ENCODE peak calls at places on chromosome 9, in six cellular contexts. One of them, this sample, is unnamed.

GRCh38 chr9:84705128-84705527 is 35.6 kb downstream of the NTRK2 start:
- DNase-seq in retina: no peak
- DNase-seq in LoVo: no peak
- DNase-seq in SW 1271: no peak
- DNase-seq in activated CD4-positive, alpha-beta T cell treated with anti-CD3 and anti-CD28 coated beads, Interleukin-2, amount 50 U/mL, for 1 hour: no peak
- DNase-seq in GM04504: no peak
- DNase-seq in this sample: no peak

GRCh38 chr9:123960965-123961364 is 31.0 kb upstream of the DENND1A start:
- DNase-seq in retina: no peak
- DNase-seq in LoVo: no peak
- DNase-seq in SW 1271: no peak
- DNase-seq in activated CD4-positive, alpha-beta T cell treated with anti-CD3 and anti-CD28 coated beads, Interleukin-2, amount 50 U/mL, for 1 hour: no peak
- DNase-seq in GM04504: no peak
- DNase-seq in this sample: no peak

GRCh38 chr9:19137282-19137681 is 10.0 kb upstream of the PLIN2 start:
- DNase-seq in retina: no peak
- DNase-seq in LoVo: no peak
- DNase-seq in SW 1271: no peak
- DNase-seq in activated CD4-positive, alpha-beta T cell treated with anti-CD3 and anti-CD28 coated beads, Interleukin-2, amount 50 U/mL, for 1 hour: no peak
- DNase-seq in GM04504: no peak
- DNase-seq in this sample: no peak

GRCh38 chr9:69386651-69387050 is 61.6 kb downstream of the ENTREP1 start:
- DNase-seq in retina: no peak
- DNase-seq in LoVo: no peak
- DNase-seq in SW 1271: no peak
- DNase-seq in activated CD4-positive, alpha-beta T cell treated with anti-CD3 and anti-CD28 coated beads, Interleukin-2, amount 50 U/mL, for 1 hour: no peak
- DNase-seq in GM04504: no peak
- DNase-seq in this sample: no peak

GRCh38 chr9:129620669-129621295 is at the start of gene C9orf50:
- DNase-seq in retina: peak
- DNase-seq in LoVo: no peak
- DNase-seq in SW 1271: no peak
- DNase-seq in activated CD4-positive, alpha-beta T cell treated with anti-CD3 and anti-CD28 coated beads, Interleukin-2, amount 50 U/mL, for 1 hour: no peak
- DNase-seq in GM04504: no peak
- DNase-seq in this sample: no peak

GRCh38 chr9:2603621-2604020 is 18.0 kb upstream of the VLDLR start:
- DNase-seq in retina: no peak
- DNase-seq in LoVo: no peak
- DNase-seq in SW 1271: no peak
- DNase-seq in activated CD4-positive, alpha-beta T cell treated with anti-CD3 and anti-CD28 coated beads, Interleukin-2, amount 50 U/mL, for 1 hour: no peak
- DNase-seq in GM04504: no peak
- DNase-seq in this sample: no peak

GRCh38 chr9:68760674-68761003 is 55.6 kb downstream of the PIP5K1B start:
- DNase-seq in retina: no peak
- DNase-seq in LoVo: no peak
- DNase-seq in SW 1271: no peak
- DNase-seq in activated CD4-positive, alpha-beta T cell treated with anti-CD3 and anti-CD28 coated beads, Interleukin-2, amount 50 U/mL, for 1 hour: no peak
- DNase-seq in GM04504: no peak
- DNase-seq in this sample: no peak

GRCh38 chr9:2933165-2934095 is 89.5 kb upstream of the PUM3 start:
- DNase-seq in retina: no peak
- DNase-seq in LoVo: no peak
- DNase-seq in SW 1271: no peak
- DNase-seq in activated CD4-positive, alpha-beta T cell treated with anti-CD3 and anti-CD28 coated beads, Interleukin-2, amount 50 U/mL, for 1 hour: no peak
- DNase-seq in GM04504: no peak
- DNase-seq in this sample: no peak

GRCh38 chr9:23820731-23821399 is 5.2 kb downstream of the ELAVL2 start:
- DNase-seq in retina: peak
- DNase-seq in LoVo: no peak
- DNase-seq in SW 1271: no peak
- DNase-seq in activated CD4-positive, alpha-beta T cell treated with anti-CD3 and anti-CD28 coated beads, Interleukin-2, amount 50 U/mL, for 1 hour: no peak
- DNase-seq in GM04504: no peak
- DNase-seq in this sample: no peak

GRCh38 chr9:111036068-111036789 is 2.0 kb downstream of the LPAR1 start:
- DNase-seq in retina: peak
- DNase-seq in LoVo: no peak
- DNase-seq in SW 1271: no peak
- DNase-seq in activated CD4-positive, alpha-beta T cell treated with anti-CD3 and anti-CD28 coated beads, Interleukin-2, amount 50 U/mL, for 1 hour: no peak
- DNase-seq in GM04504: peak
- DNase-seq in this sample: no peak

GRCh38 chr9:122219856-122220672 is 8.7 kb downstream of the LHX6 start:
- DNase-seq in retina: peak
- DNase-seq in LoVo: no peak
- DNase-seq in SW 1271: no peak
- DNase-seq in activated CD4-positive, alpha-beta T cell treated with anti-CD3 and anti-CD28 coated beads, Interleukin-2, amount 50 U/mL, for 1 hour: no peak
- DNase-seq in GM04504: no peak
- DNase-seq in this sample: peak

GRCh38 chr9:95343725-95344287 is 26.3 kb upstream of the FANCC start:
- DNase-seq in retina: no peak
- DNase-seq in LoVo: no peak
- DNase-seq in SW 1271: no peak
- DNase-seq in activated CD4-positive, alpha-beta T cell treated with anti-CD3 and anti-CD28 coated beads, Interleukin-2, amount 50 U/mL, for 1 hour: no peak
- DNase-seq in GM04504: no peak
- DNase-seq in this sample: no peak

GRCh38 chr9:107422189-107422802 is 67.3 kb downstream of the KLF4 start:
- DNase-seq in retina: peak
- DNase-seq in LoVo: peak
- DNase-seq in SW 1271: peak
- DNase-seq in activated CD4-positive, alpha-beta T cell treated with anti-CD3 and anti-CD28 coated beads, Interleukin-2, amount 50 U/mL, for 1 hour: no peak
- DNase-seq in GM04504: peak
- DNase-seq in this sample: peak

GRCh38 chr9:97966493-97966892 is 16.6 kb upstream of the ANP32B start:
- DNase-seq in retina: no peak
- DNase-seq in LoVo: no peak
- DNase-seq in SW 1271: no peak
- DNase-seq in activated CD4-positive, alpha-beta T cell treated with anti-CD3 and anti-CD28 coated beads, Interleukin-2, amount 50 U/mL, for 1 hour: no peak
- DNase-seq in GM04504: no peak
- DNase-seq in this sample: no peak

GRCh38 chr9:84305452-84306131 is 35.0 kb downstream of the SLC28A3 start:
- DNase-seq in retina: no peak
- DNase-seq in LoVo: no peak
- DNase-seq in SW 1271: no peak
- DNase-seq in activated CD4-positive, alpha-beta T cell treated with anti-CD3 and anti-CD28 coated beads, Interleukin-2, amount 50 U/mL, for 1 hour: no peak
- DNase-seq in GM04504: no peak
- DNase-seq in this sample: no peak

GRCh38 chr9:78103971-78104433 is 72.4 kb upstream of the GNAQ start:
- DNase-seq in retina: no peak
- DNase-seq in LoVo: no peak
- DNase-seq in SW 1271: no peak
- DNase-seq in activated CD4-positive, alpha-beta T cell treated with anti-CD3 and anti-CD28 coated beads, Interleukin-2, amount 50 U/mL, for 1 hour: no peak
- DNase-seq in GM04504: no peak
- DNase-seq in this sample: no peak

GRCh38 chr9:83473488-83473971 is 64.7 kb downstream of the FRMD3 start:
- DNase-seq in retina: no peak
- DNase-seq in LoVo: peak
- DNase-seq in SW 1271: no peak
- DNase-seq in activated CD4-positive, alpha-beta T cell treated with anti-CD3 and anti-CD28 coated beads, Interleukin-2, amount 50 U/mL, for 1 hour: no peak
- DNase-seq in GM04504: no peak
- DNase-seq in this sample: peak

GRCh38 chr9:111597852-111598729 is 1.4 kb downstream of the PTGR1 start:
- DNase-seq in retina: peak
- DNase-seq in LoVo: peak
- DNase-seq in SW 1271: peak
- DNase-seq in activated CD4-positive, alpha-beta T cell treated with anti-CD3 and anti-CD28 coated beads, Interleukin-2, amount 50 U/mL, for 1 hour: peak
- DNase-seq in GM04504: peak
- DNase-seq in this sample: peak

GRCh38 chr9:75064307-75065025 is 23.5 kb downstream of the NMRK1 start:
- DNase-seq in retina: no peak
- DNase-seq in LoVo: no peak
- DNase-seq in SW 1271: no peak
- DNase-seq in activated CD4-positive, alpha-beta T cell treated with anti-CD3 and anti-CD28 coated beads, Interleukin-2, amount 50 U/mL, for 1 hour: no peak
- DNase-seq in GM04504: no peak
- DNase-seq in this sample: no peak

GRCh38 chr9:94926457-94926852 is 200.0 kb downstream of the AOPEP start:
- DNase-seq in retina: no peak
- DNase-seq in LoVo: no peak
- DNase-seq in SW 1271: no peak
- DNase-seq in activated CD4-positive, alpha-beta T cell treated with anti-CD3 and anti-CD28 coated beads, Interleukin-2, amount 50 U/mL, for 1 hour: no peak
- DNase-seq in GM04504: no peak
- DNase-seq in this sample: no peak

GRCh38 chr9:137017791-137018497 is 10.1 kb downstream of the ABCA2 start:
- DNase-seq in retina: no peak
- DNase-seq in LoVo: no peak
- DNase-seq in SW 1271: no peak
- DNase-seq in activated CD4-positive, alpha-beta T cell treated with anti-CD3 and anti-CD28 coated beads, Interleukin-2, amount 50 U/mL, for 1 hour: no peak
- DNase-seq in GM04504: no peak
- DNase-seq in this sample: no peak

GRCh38 chr9:110880123-110880522 is 158.1 kb downstream of the LPAR1 start:
- DNase-seq in retina: no peak
- DNase-seq in LoVo: no peak
- DNase-seq in SW 1271: no peak
- DNase-seq in activated CD4-positive, alpha-beta T cell treated with anti-CD3 and anti-CD28 coated beads, Interleukin-2, amount 50 U/mL, for 1 hour: no peak
- DNase-seq in GM04504: peak
- DNase-seq in this sample: no peak

GRCh38 chr9:96279927-96280326 is 22.0 kb downstream of the HSD17B3 start:
- DNase-seq in retina: no peak
- DNase-seq in LoVo: no peak
- DNase-seq in SW 1271: no peak
- DNase-seq in activated CD4-positive, alpha-beta T cell treated with anti-CD3 and anti-CD28 coated beads, Interleukin-2, amount 50 U/mL, for 1 hour: no peak
- DNase-seq in GM04504: no peak
- DNase-seq in this sample: no peak

GRCh38 chr9:35538361-35539234 is 48.7 kb downstream of the RUSC2 start:
- DNase-seq in retina: peak
- DNase-seq in LoVo: no peak
- DNase-seq in SW 1271: no peak
- DNase-seq in activated CD4-positive, alpha-beta T cell treated with anti-CD3 and anti-CD28 coated beads, Interleukin-2, amount 50 U/mL, for 1 hour: no peak
- DNase-seq in GM04504: peak
- DNase-seq in this sample: peak

GRCh38 chr9:113986931-113987330 is 91.2 kb downstream of the AMBP start:
- DNase-seq in retina: no peak
- DNase-seq in LoVo: no peak
- DNase-seq in SW 1271: no peak
- DNase-seq in activated CD4-positive, alpha-beta T cell treated with anti-CD3 and anti-CD28 coated beads, Interleukin-2, amount 50 U/mL, for 1 hour: no peak
- DNase-seq in GM04504: no peak
- DNase-seq in this sample: no peak

GRCh38 chr9:2093920-2094597 is 78.9 kb downstream of the SMARCA2 start:
- DNase-seq in retina: no peak
- DNase-seq in LoVo: no peak
- DNase-seq in SW 1271: no peak
- DNase-seq in activated CD4-positive, alpha-beta T cell treated with anti-CD3 and anti-CD28 coated beads, Interleukin-2, amount 50 U/mL, for 1 hour: no peak
- DNase-seq in GM04504: peak
- DNase-seq in this sample: no peak

GRCh38 chr9:109313351-109313750 is 7.5 kb downstream of the EPB41L4B start:
- DNase-seq in retina: no peak
- DNase-seq in LoVo: no peak
- DNase-seq in SW 1271: no peak
- DNase-seq in activated CD4-positive, alpha-beta T cell treated with anti-CD3 and anti-CD28 coated beads, Interleukin-2, amount 50 U/mL, for 1 hour: no peak
- DNase-seq in GM04504: no peak
- DNase-seq in this sample: no peak

GRCh38 chr9:36258989-36259315 is 704 bp upstream of the GNE start:
- DNase-seq in retina: no peak
- DNase-seq in LoVo: no peak
- DNase-seq in SW 1271: no peak
- DNase-seq in activated CD4-positive, alpha-beta T cell treated with anti-CD3 and anti-CD28 coated beads, Interleukin-2, amount 50 U/mL, for 1 hour: no peak
- DNase-seq in GM04504: no peak
- DNase-seq in this sample: no peak

GRCh38 chr9:70165006-70165602 is 93.7 kb upstream of the SMC5 start:
- DNase-seq in retina: no peak
- DNase-seq in LoVo: no peak
- DNase-seq in SW 1271: no peak
- DNase-seq in activated CD4-positive, alpha-beta T cell treated with anti-CD3 and anti-CD28 coated beads, Interleukin-2, amount 50 U/mL, for 1 hour: no peak
- DNase-seq in GM04504: no peak
- DNase-seq in this sample: no peak

GRCh38 chr9:31355965-31356364 is 1028.5 kb upstream of the ACO1 start:
- DNase-seq in retina: no peak
- DNase-seq in LoVo: no peak
- DNase-seq in SW 1271: no peak
- DNase-seq in activated CD4-positive, alpha-beta T cell treated with anti-CD3 and anti-CD28 coated beads, Interleukin-2, amount 50 U/mL, for 1 hour: no peak
- DNase-seq in GM04504: no peak
- DNase-seq in this sample: no peak

GRCh38 chr9:21802418-21803000 is at the start of gene MTAP:
- DNase-seq in retina: peak
- DNase-seq in LoVo: peak
- DNase-seq in SW 1271: peak
- DNase-seq in activated CD4-positive, alpha-beta T cell treated with anti-CD3 and anti-CD28 coated beads, Interleukin-2, amount 50 U/mL, for 1 hour: peak
- DNase-seq in GM04504: peak
- DNase-seq in this sample: peak

GRCh38 chr9:2241875-2242741 is 227.0 kb downstream of the SMARCA2 start:
- DNase-seq in retina: peak
- DNase-seq in LoVo: peak
- DNase-seq in SW 1271: peak
- DNase-seq in activated CD4-positive, alpha-beta T cell treated with anti-CD3 and anti-CD28 coated beads, Interleukin-2, amount 50 U/mL, for 1 hour: peak
- DNase-seq in GM04504: peak
- DNase-seq in this sample: peak

GRCh38 chr9:84928419-84928818 is 258.9 kb downstream of the NTRK2 start:
- DNase-seq in retina: no peak
- DNase-seq in LoVo: no peak
- DNase-seq in SW 1271: no peak
- DNase-seq in activated CD4-positive, alpha-beta T cell treated with anti-CD3 and anti-CD28 coated beads, Interleukin-2, amount 50 U/mL, for 1 hour: no peak
- DNase-seq in GM04504: no peak
- DNase-seq in this sample: no peak

GRCh38 chr9:133787749-133788015 is 49.5 kb upstream of the SARDH start:
- DNase-seq in retina: no peak
- DNase-seq in LoVo: no peak
- DNase-seq in SW 1271: peak
- DNase-seq in activated CD4-positive, alpha-beta T cell treated with anti-CD3 and anti-CD28 coated beads, Interleukin-2, amount 50 U/mL, for 1 hour: no peak
- DNase-seq in GM04504: no peak
- DNase-seq in this sample: no peak

GRCh38 chr9:29297592-29297991 is 1724.3 kb upstream of the C9orf72 start:
- DNase-seq in retina: no peak
- DNase-seq in LoVo: no peak
- DNase-seq in SW 1271: no peak
- DNase-seq in activated CD4-positive, alpha-beta T cell treated with anti-CD3 and anti-CD28 coated beads, Interleukin-2, amount 50 U/mL, for 1 hour: no peak
- DNase-seq in GM04504: no peak
- DNase-seq in this sample: no peak

GRCh38 chr9:82443312-82443711 is 454.7 kb downstream of the SPATA31D1 start:
- DNase-seq in retina: no peak
- DNase-seq in LoVo: no peak
- DNase-seq in SW 1271: no peak
- DNase-seq in activated CD4-positive, alpha-beta T cell treated with anti-CD3 and anti-CD28 coated beads, Interleukin-2, amount 50 U/mL, for 1 hour: no peak
- DNase-seq in GM04504: no peak
- DNase-seq in this sample: no peak